ENCODE peak calls at places on chromosomes 1 and 21, in five cellular contexts. Y is Peyer's patch; D is stimulated activated CD4-positive, alpha-beta T cell treated with anti-CD3 and anti-CD28 coated beads, Interleukin-1b, Interleukin-23, amount 100 ng/mL, for 1 hour; J is GDM1; C is T-helper 1 cell. W is an unnamed sample.

GRCh38 chr1:42392255-42392654 is 11.7 kb downstream of the RIMKLA start:
- DNase-seq in Y (no peak), D (no peak), J (no peak), C (no peak), W (no peak)

GRCh38 chr1:99942723-99943122 is 27.1 kb upstream of the SLC35A3 start:
- DNase-seq in Y (no peak), D (no peak), J (no peak), C (no peak), W (no peak)

GRCh38 chr1:68321084-68321685 is 88.9 kb upstream of the WLS start:
- DNase-seq in Y (peak), D (no peak), J (no peak), C (no peak), W (no peak)

GRCh38 chr1:99110140-99111041 is 105.7 kb upstream of the PLPPR5 start:
- DNase-seq in Y (no peak), D (no peak), J (no peak), C (no peak), W (no peak)

GRCh38 chr21:32592929-32593502 is 7.7 kb upstream of the TCP10L start:
- DNase-seq in Y (no peak), D (no peak), J (no peak), C (no peak), W (no peak)

GRCh38 chr1:102182603-102183260 is 186.0 kb upstream of the OLFM3 start:
- DNase-seq in Y (no peak), D (no peak), J (no peak), C (no peak), W (no peak)

GRCh38 chr1:36089393-36090121 is 865 bp downstream of the ADPRS start:
- DNase-seq in Y (peak), D (no peak), J (no peak), C (no peak), W (no peak)

GRCh38 chr1:147762233-147763024 is 2.0 kb upstream of the GJA5 start:
- DNase-seq in Y (no peak), D (no peak), J (no peak), C (no peak), W (no peak)

GRCh38 chr1:52204696-52205095 is 62.8 kb downstream of the ZFYVE9 start:
- DNase-seq in Y (no peak), D (no peak), J (no peak), C (no peak), W (no peak)

GRCh38 chr1:63969461-63969893 is 195.7 kb downstream of the ROR1 start:
- DNase-seq in Y (no peak), D (no peak), J (no peak), C (no peak), W (no peak)

W was measured in T-helper 17 cell.